ENCODE peak calls at places on chromosomes 7 and 10, in seven cellular contexts. Y is adrenal gland; J is CD4-positive, alpha-beta memory T cell; Z is small intestine; Q is pancreas; M is prostate gland; X is psoas muscle. A is an unnamed sample. For H3K4me1, the result is how much of the 10 kb centered on the place peaks cover.

GRCh38 chr7:149205690-149206381 is 10.5 kb downstream of the ZNF282 start:
- DNase-seq in Y (no peak), J (no peak), Z (peak), Q (no peak), M (peak), X (peak), A (no peak)

GRCh38 chr7:117385340-117386124 is 41.8 kb downstream of the ASZ1 start:
- DNase-seq in Y (no peak), J (no peak), Z (peak), Q (no peak), M (no peak), X (no peak), A (no peak)

GRCh38 chr10:110641256-110641655 is 2.9 kb upstream of the RBM20 start:
- DNase-seq in Y (peak), J (no peak), Z (peak), Q (no peak), M (no peak), X (peak), A (no peak)

GRCh38 chr10:73060738-73061635 is 35.7 kb downstream of the P4HA1 start:
- DNase-seq in Y (no peak), J (peak), Z (peak), Q (no peak), M (no peak), X (no peak), A (no peak)

GRCh38 chr7:272108-272615 is 17.8 kb upstream of the FOXL3 start:
- DNase-seq in Y (no peak), J (no peak), Z (no peak), Q (no peak), M (no peak), X (peak), A (no peak)

GRCh38 chr10:69867699-69868558 is 66.2 kb downstream of the COL13A1 start:
- DNase-seq in Y (no peak), J (no peak), Z (peak), Q (no peak), M (no peak), X (peak), A (no peak)

GRCh38 chr7:117127585-117128168 is 174.4 kb downstream of the ST7 start:
- DNase-seq in Y (peak), J (peak), Z (peak), Q (no peak), M (peak), X (no peak), A (no peak)

GRCh38 chr10:101617102-101617823 is 29.1 kb downstream of the DPCD start:
- DNase-seq in Y (no peak), J (no peak), Z (no peak), Q (no peak), M (no peak), X (no peak), A (no peak)

GRCh38 chr7:139915864-139916716 is 87.0 kb downstream of the TBXAS1 start:
- DNase-seq in Y (peak), J (peak), Z (peak), Q (peak), M (peak), X (peak), A (no peak)

GRCh38 chr7:38160003-38160571 is 18.0 kb upstream of the STARD3NL start:
- DNase-seq in Y (no peak), J (no peak), Z (peak), Q (no peak), M (no peak), X (no peak), A (no peak)

GRCh38 chr7:111108526-111108925 is 17.6 kb downstream of the LRRN3 start:
- DNase-seq in Y (no peak), J (no peak), Z (no peak), Q (no peak), M (no peak), X (no peak), A (no peak)

GRCh38 chr10:72316748-72317435 is 37.8 kb downstream of the DNAJB12 start:
- DNase-seq in Y (peak), J (peak), Z (peak), Q (peak), M (peak), X (peak), A (peak)

DNA sequence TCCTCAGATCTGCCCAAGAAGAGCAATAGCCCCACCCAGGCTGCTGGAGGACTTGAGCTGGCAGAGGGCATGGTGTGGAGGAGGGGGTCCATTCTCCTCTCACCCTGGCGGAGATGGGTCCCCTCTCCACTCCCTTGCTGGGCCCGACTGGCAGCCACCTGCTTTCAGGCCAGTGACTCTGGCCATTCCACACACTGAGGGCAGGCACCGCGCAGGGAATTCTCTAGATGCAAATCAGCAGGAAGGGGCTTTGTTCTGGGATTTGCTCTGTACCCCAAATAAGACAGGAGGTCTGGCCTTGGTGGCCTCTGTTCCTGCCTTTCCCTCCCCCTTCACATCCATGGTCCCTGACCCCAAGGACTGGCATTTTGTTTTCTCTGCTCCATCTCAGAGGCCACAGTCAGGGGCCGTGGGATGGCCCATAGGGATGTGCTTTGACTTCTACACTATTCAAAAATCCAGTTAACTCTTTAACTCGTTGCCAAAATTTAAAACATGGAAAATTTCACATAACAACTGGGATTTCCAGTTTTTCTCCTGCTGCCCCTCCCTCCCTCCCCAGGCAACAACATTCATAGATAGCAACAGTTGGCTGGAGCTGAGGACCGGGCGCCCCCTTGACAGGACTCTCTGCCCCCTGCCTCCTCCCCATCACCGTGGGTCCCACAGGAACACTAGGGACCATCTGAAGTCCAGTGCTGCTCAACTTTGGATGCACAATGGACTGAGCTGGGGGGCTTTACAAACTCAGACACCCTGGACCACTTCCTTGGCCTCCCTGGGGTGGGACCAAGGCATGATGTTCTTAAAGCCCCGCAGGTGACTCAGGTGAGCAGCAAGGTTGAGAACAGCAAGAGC is 33.9 kb downstream of the PPIF start:
- DNase-seq in Y (no peak), J (no peak), Z (no peak), Q (peak), M (peak), X (peak), A (peak)
- H3K27ac ChIP-seq in Y (peak), J (no peak), Z (peak), Q (no peak), M (peak), X (peak), A (peak)

DNA sequence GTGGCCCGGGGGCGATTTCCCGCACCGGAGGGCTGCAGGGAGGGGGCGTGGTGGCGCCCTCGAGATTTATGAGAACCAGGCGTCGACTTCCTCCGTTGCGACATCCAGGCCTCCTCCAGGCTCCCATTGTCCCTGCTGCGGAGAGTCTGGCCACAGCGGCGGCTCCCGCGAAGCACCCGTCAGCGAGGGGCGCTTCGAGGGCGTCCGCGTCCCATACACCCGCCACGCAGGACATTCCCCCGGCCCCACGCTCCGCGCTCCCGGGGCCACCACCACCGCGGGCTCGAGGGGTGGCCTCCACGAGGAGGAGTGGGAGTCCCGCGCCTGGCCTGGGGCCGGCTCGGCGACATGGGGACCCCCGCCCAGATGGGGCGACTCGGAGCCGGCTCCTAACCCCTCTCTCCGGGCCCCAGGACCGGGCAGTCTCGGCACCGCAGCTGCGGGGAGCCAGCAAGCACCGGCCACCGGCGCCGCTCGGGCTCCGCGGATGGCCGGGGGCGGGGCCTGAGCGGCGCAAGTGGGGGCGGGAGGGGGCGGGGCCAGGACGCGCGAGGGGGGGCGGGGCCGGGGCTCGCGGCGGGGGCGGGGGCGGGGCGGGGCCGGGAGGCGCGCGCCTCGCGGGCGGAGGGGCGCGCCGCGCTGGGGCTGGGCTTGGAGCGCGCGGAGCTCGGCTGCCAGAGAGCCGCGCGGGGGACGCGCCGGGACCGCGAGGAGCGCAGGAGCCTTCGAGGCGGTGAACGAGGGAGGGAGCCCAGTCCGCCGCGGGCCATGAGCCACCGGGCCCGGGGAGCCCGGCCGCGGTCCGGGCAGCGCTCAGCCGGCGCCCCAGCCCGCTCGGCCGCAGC is at the start of gene SH2B2:
- DNase-seq in Y (peak), J (peak), Z (peak), Q (peak), M (peak), X (peak), A (peak)
- H3K4me1 ChIP-seq in Y (under half), J (under half), Z (under half), Q (under half), M (under half), X (under half), A (under half)

GRCh38 chr10:97732052-97732359 is 4.9 kb upstream of the ZFYVE27 start:
- DNase-seq in Y (no peak), J (no peak), Z (no peak), Q (no peak), M (no peak), X (no peak), A (no peak)
- H3K27ac ChIP-seq in Y (no peak), J (no peak), Z (no peak), Q (no peak), M (no peak), X (no peak), A (no peak)

DNA sequence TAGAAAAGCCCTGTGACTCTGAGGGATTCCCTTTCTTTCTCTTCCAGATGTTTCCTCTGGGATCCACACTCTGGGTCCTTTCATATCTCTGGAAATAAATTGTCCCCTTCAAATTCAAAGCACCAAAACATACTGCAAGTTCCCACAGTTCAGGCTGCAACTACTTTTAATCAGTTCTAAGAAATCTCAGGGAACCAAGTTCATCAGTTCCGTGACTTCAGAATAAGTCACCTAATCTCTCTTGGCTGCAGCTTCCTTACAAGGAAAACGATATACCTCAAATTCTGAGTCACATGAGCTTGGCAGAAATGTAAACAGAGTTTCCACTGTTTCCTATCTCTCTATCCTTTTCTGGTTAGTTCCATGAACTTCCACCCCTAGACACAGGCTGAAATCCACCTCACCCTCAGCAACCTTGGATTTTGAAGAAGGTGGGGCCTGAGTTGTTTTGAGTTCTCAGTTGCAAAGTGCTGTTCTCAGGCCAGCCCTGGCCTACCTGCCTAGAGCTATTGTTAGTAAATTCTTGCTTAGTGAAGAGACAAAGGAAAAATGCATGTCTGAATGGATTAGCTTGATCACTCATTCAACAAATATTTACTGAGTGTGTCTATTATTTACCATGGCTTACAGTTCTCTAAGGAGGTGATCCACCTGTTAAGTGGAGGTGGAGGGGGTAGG is 59.3 kb upstream of the IL6 start:
- DNase-seq in Y (no peak), J (no peak), Z (no peak), Q (no peak), M (no peak), X (no peak), A (no peak)
- H3K4me1 ChIP-seq in Y (under half), J (under half), Z (under half), Q (under half), M (under half), X (under half), A (under half)

GRCh38 chr10:62082729-62083412 is 181.4 kb downstream of the ARID5B start:
- DNase-seq in Y (no peak), J (peak), Z (peak), Q (no peak), M (no peak), X (no peak), A (no peak)

GRCh38 chr10:62079885-62080559 is 178.5 kb downstream of the ARID5B start:
- DNase-seq in Y (no peak), J (no peak), Z (no peak), Q (no peak), M (no peak), X (no peak), A (no peak)

GRCh38 chr10:62082270-62082669 is 180.8 kb downstream of the ARID5B start:
- DNase-seq in Y (no peak), J (no peak), Z (no peak), Q (no peak), M (no peak), X (no peak), A (no peak)

GRCh38 chr10:62080905-62081304 is 179.4 kb downstream of the ARID5B start:
- DNase-seq in Y (no peak), J (no peak), Z (no peak), Q (no peak), M (no peak), X (no peak), A (no peak)

DNA sequence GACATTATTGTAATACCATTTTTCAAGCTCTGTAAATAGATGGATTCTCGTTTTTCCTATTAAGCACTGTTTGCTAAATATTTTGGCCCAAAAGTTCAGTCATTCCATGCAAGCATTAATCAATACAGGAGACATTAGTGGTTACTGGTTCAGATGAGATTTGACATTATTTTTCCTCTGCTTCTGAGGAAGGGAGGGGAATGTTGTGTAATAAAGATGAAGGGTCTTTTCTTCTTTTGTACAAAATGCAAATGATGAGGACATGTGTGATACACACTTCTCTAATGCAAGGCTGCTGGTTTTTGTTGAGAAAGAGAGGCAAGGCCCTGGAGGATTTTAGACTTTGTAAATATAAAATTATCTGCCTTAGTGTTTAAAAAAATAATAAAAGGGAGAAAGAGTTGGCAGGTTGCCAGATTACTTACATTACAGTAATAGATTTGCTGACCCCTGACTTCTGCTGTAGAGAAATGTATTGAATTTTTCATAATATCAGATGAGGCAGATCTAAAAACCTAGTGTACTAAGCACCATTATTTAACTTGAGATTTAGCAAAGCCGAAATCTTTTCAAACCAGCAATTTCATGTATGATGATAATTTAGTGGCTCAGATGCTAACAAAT is 179.9 kb downstream of the ARID5B start:
- DNase-seq in Y (no peak), J (no peak), Z (no peak), Q (no peak), M (no peak), X (no peak), A (no peak)
- H3K27ac ChIP-seq in Y (peak), J (peak), Z (no peak), Q (no peak), M (no peak), X (peak), A (peak)

A was measured in Peyer's patch.